ENCODE peak calls at places on chromosomes 11 and 22, in six cellular contexts. One of them, this sample, is unnamed.

GRCh38 chr11:27909386-27909785 is 198.6 kb downstream of the KIF18A start:
- DNase-seq in tibial artery: no peak
- DNase-seq in activated CD4-positive, alpha-beta T cell treated with anti-CD3 and anti-CD28 coated beads, Interleukin-2, amount 10 ng/mL, durations not matched to agents 7 days and 5 days: no peak
- DNase-seq in choroid plexus epithelial cell: no peak
- DNase-seq in germinal center: no peak
- DNase-seq in stimulated activated CD4-positive, alpha-beta T cell treated with anti-CD3 and anti-CD28 coated beads, TNF-alpha, amount 100 ng/mL, for 1 hour: no peak
- DNase-seq in this sample: no peak

GRCh38 chr11:96052921-96053631 is 129.2 kb upstream of the MTMR2 start:
- DNase-seq in tibial artery: no peak
- DNase-seq in activated CD4-positive, alpha-beta T cell treated with anti-CD3 and anti-CD28 coated beads, Interleukin-2, amount 10 ng/mL, durations not matched to agents 7 days and 5 days: no peak
- DNase-seq in choroid plexus epithelial cell: peak; percentile 53
- DNase-seq in germinal center: no peak
- DNase-seq in stimulated activated CD4-positive, alpha-beta T cell treated with anti-CD3 and anti-CD28 coated beads, TNF-alpha, amount 100 ng/mL, for 1 hour: no peak
- DNase-seq in this sample: no peak

GRCh38 chr11:111429066-111429506 is 50.0 kb upstream of the POU2AF1 start:
- DNase-seq in tibial artery: peak; percentile 74
- DNase-seq in activated CD4-positive, alpha-beta T cell treated with anti-CD3 and anti-CD28 coated beads, Interleukin-2, amount 10 ng/mL, durations not matched to agents 7 days and 5 days: peak; percentile 76
- DNase-seq in choroid plexus epithelial cell: peak; percentile 74
- DNase-seq in germinal center: peak; percentile 52
- DNase-seq in stimulated activated CD4-positive, alpha-beta T cell treated with anti-CD3 and anti-CD28 coated beads, TNF-alpha, amount 100 ng/mL, for 1 hour: peak; percentile 32
- DNase-seq in this sample: peak; percentile 47

GRCh38 chr11:74720596-74721478 is 10.4 kb downstream of the CHRDL2 start:
- DNase-seq in tibial artery: peak; percentile 82
- DNase-seq in activated CD4-positive, alpha-beta T cell treated with anti-CD3 and anti-CD28 coated beads, Interleukin-2, amount 10 ng/mL, durations not matched to agents 7 days and 5 days: no peak
- DNase-seq in choroid plexus epithelial cell: peak; percentile 30
- DNase-seq in germinal center: no peak
- DNase-seq in stimulated activated CD4-positive, alpha-beta T cell treated with anti-CD3 and anti-CD28 coated beads, TNF-alpha, amount 100 ng/mL, for 1 hour: no peak
- DNase-seq in this sample: no peak

GRCh38 chr22:20076627-20077172 is 3.3 kb upstream of the DGCR8 start:
- DNase-seq in tibial artery: no peak
- DNase-seq in activated CD4-positive, alpha-beta T cell treated with anti-CD3 and anti-CD28 coated beads, Interleukin-2, amount 10 ng/mL, durations not matched to agents 7 days and 5 days: no peak
- DNase-seq in choroid plexus epithelial cell: no peak
- DNase-seq in germinal center: no peak
- DNase-seq in stimulated activated CD4-positive, alpha-beta T cell treated with anti-CD3 and anti-CD28 coated beads, TNF-alpha, amount 100 ng/mL, for 1 hour: no peak
- DNase-seq in this sample: no peak

GRCh38 chr11:120792306-120792705 is 231.6 kb upstream of the TBCEL start:
- DNase-seq in tibial artery: peak; percentile 0
- DNase-seq in activated CD4-positive, alpha-beta T cell treated with anti-CD3 and anti-CD28 coated beads, Interleukin-2, amount 10 ng/mL, durations not matched to agents 7 days and 5 days: no peak
- DNase-seq in choroid plexus epithelial cell: no peak
- DNase-seq in germinal center: no peak
- DNase-seq in stimulated activated CD4-positive, alpha-beta T cell treated with anti-CD3 and anti-CD28 coated beads, TNF-alpha, amount 100 ng/mL, for 1 hour: no peak
- DNase-seq in this sample: peak; percentile 10

GRCh38 chr11:76663912-76664440 is 6.6 kb downstream of the LRRC32 start:
- DNase-seq in tibial artery: peak; percentile 34
- DNase-seq in activated CD4-positive, alpha-beta T cell treated with anti-CD3 and anti-CD28 coated beads, Interleukin-2, amount 10 ng/mL, durations not matched to agents 7 days and 5 days: no peak
- DNase-seq in choroid plexus epithelial cell: no peak
- DNase-seq in germinal center: no peak
- DNase-seq in stimulated activated CD4-positive, alpha-beta T cell treated with anti-CD3 and anti-CD28 coated beads, TNF-alpha, amount 100 ng/mL, for 1 hour: no peak
- DNase-seq in this sample: no peak

GRCh38 chr11:109037856-109038780 is 373.2 kb downstream of the DDX10 start:
- DNase-seq in tibial artery: no peak
- DNase-seq in activated CD4-positive, alpha-beta T cell treated with anti-CD3 and anti-CD28 coated beads, Interleukin-2, amount 10 ng/mL, durations not matched to agents 7 days and 5 days: no peak
- DNase-seq in choroid plexus epithelial cell: peak; percentile 54
- DNase-seq in germinal center: no peak
- DNase-seq in stimulated activated CD4-positive, alpha-beta T cell treated with anti-CD3 and anti-CD28 coated beads, TNF-alpha, amount 100 ng/mL, for 1 hour: no peak
- DNase-seq in this sample: no peak

GRCh38 chr22:36610056-36610455 is 81.1 kb upstream of the EIF3D start:
- DNase-seq in tibial artery: no peak
- DNase-seq in activated CD4-positive, alpha-beta T cell treated with anti-CD3 and anti-CD28 coated beads, Interleukin-2, amount 10 ng/mL, durations not matched to agents 7 days and 5 days: no peak
- DNase-seq in choroid plexus epithelial cell: no peak
- DNase-seq in germinal center: no peak
- DNase-seq in stimulated activated CD4-positive, alpha-beta T cell treated with anti-CD3 and anti-CD28 coated beads, TNF-alpha, amount 100 ng/mL, for 1 hour: no peak
- DNase-seq in this sample: no peak

GRCh38 chr11:31096191-31096590 is 273.3 kb downstream of the DCDC1 start:
- DNase-seq in tibial artery: no peak
- DNase-seq in activated CD4-positive, alpha-beta T cell treated with anti-CD3 and anti-CD28 coated beads, Interleukin-2, amount 10 ng/mL, durations not matched to agents 7 days and 5 days: no peak
- DNase-seq in choroid plexus epithelial cell: no peak
- DNase-seq in germinal center: no peak
- DNase-seq in stimulated activated CD4-positive, alpha-beta T cell treated with anti-CD3 and anti-CD28 coated beads, TNF-alpha, amount 100 ng/mL, for 1 hour: no peak
- DNase-seq in this sample: no peak

GRCh38 chr11:125443767-125444311 is 52.2 kb downstream of the FEZ1 start:
- DNase-seq in tibial artery: no peak
- DNase-seq in activated CD4-positive, alpha-beta T cell treated with anti-CD3 and anti-CD28 coated beads, Interleukin-2, amount 10 ng/mL, durations not matched to agents 7 days and 5 days: no peak
- DNase-seq in choroid plexus epithelial cell: no peak
- DNase-seq in germinal center: no peak
- DNase-seq in stimulated activated CD4-positive, alpha-beta T cell treated with anti-CD3 and anti-CD28 coated beads, TNF-alpha, amount 100 ng/mL, for 1 hour: no peak
- DNase-seq in this sample: no peak

GRCh38 chr11:2902784-2903671 is 17.5 kb upstream of the CDKN1C start:
- DNase-seq in tibial artery: no peak
- DNase-seq in activated CD4-positive, alpha-beta T cell treated with anti-CD3 and anti-CD28 coated beads, Interleukin-2, amount 10 ng/mL, durations not matched to agents 7 days and 5 days: no peak
- DNase-seq in choroid plexus epithelial cell: no peak
- DNase-seq in germinal center: no peak
- DNase-seq in stimulated activated CD4-positive, alpha-beta T cell treated with anti-CD3 and anti-CD28 coated beads, TNF-alpha, amount 100 ng/mL, for 1 hour: no peak
- DNase-seq in this sample: no peak

GRCh38 chr11:35040221-35040942 is 98.6 kb upstream of the CD44 start:
- DNase-seq in tibial artery: no peak
- DNase-seq in activated CD4-positive, alpha-beta T cell treated with anti-CD3 and anti-CD28 coated beads, Interleukin-2, amount 10 ng/mL, durations not matched to agents 7 days and 5 days: peak; percentile 77
- DNase-seq in choroid plexus epithelial cell: peak; percentile 88
- DNase-seq in germinal center: peak; percentile 40
- DNase-seq in stimulated activated CD4-positive, alpha-beta T cell treated with anti-CD3 and anti-CD28 coated beads, TNF-alpha, amount 100 ng/mL, for 1 hour: no peak
- DNase-seq in this sample: no peak

GRCh38 chr11:132408877-132409276 is 1038.5 kb downstream of the NTM start:
- DNase-seq in tibial artery: no peak
- DNase-seq in activated CD4-positive, alpha-beta T cell treated with anti-CD3 and anti-CD28 coated beads, Interleukin-2, amount 10 ng/mL, durations not matched to agents 7 days and 5 days: no peak
- DNase-seq in choroid plexus epithelial cell: no peak
- DNase-seq in germinal center: no peak
- DNase-seq in stimulated activated CD4-positive, alpha-beta T cell treated with anti-CD3 and anti-CD28 coated beads, TNF-alpha, amount 100 ng/mL, for 1 hour: no peak
- DNase-seq in this sample: peak; percentile 79

GRCh38 chr11:77512092-77512491 is 38.2 kb upstream of the PAK1 start:
- DNase-seq in tibial artery: no peak
- DNase-seq in activated CD4-positive, alpha-beta T cell treated with anti-CD3 and anti-CD28 coated beads, Interleukin-2, amount 10 ng/mL, durations not matched to agents 7 days and 5 days: no peak
- DNase-seq in choroid plexus epithelial cell: no peak
- DNase-seq in germinal center: no peak
- DNase-seq in stimulated activated CD4-positive, alpha-beta T cell treated with anti-CD3 and anti-CD28 coated beads, TNF-alpha, amount 100 ng/mL, for 1 hour: no peak
- DNase-seq in this sample: no peak

GRCh38 chr22:30212363-30212995 is 34.1 kb downstream of the LIF start:
- DNase-seq in tibial artery: peak; percentile 79
- DNase-seq in activated CD4-positive, alpha-beta T cell treated with anti-CD3 and anti-CD28 coated beads, Interleukin-2, amount 10 ng/mL, durations not matched to agents 7 days and 5 days: no peak
- DNase-seq in choroid plexus epithelial cell: peak; percentile 97
- DNase-seq in germinal center: no peak
- DNase-seq in stimulated activated CD4-positive, alpha-beta T cell treated with anti-CD3 and anti-CD28 coated beads, TNF-alpha, amount 100 ng/mL, for 1 hour: no peak
- DNase-seq in this sample: no peak

GRCh38 chr11:106540001-106540400 is 462.5 kb downstream of the AASDHPPT start:
- DNase-seq in tibial artery: no peak
- DNase-seq in activated CD4-positive, alpha-beta T cell treated with anti-CD3 and anti-CD28 coated beads, Interleukin-2, amount 10 ng/mL, durations not matched to agents 7 days and 5 days: no peak
- DNase-seq in choroid plexus epithelial cell: no peak
- DNase-seq in germinal center: no peak
- DNase-seq in stimulated activated CD4-positive, alpha-beta T cell treated with anti-CD3 and anti-CD28 coated beads, TNF-alpha, amount 100 ng/mL, for 1 hour: no peak
- DNase-seq in this sample: no peak

GRCh38 chr22:50186789-50187523 is 1.2 kb downstream of the TRABD start:
- DNase-seq in tibial artery: no peak
- DNase-seq in activated CD4-positive, alpha-beta T cell treated with anti-CD3 and anti-CD28 coated beads, Interleukin-2, amount 10 ng/mL, durations not matched to agents 7 days and 5 days: no peak
- DNase-seq in choroid plexus epithelial cell: peak; percentile 35
- DNase-seq in germinal center: no peak
- DNase-seq in stimulated activated CD4-positive, alpha-beta T cell treated with anti-CD3 and anti-CD28 coated beads, TNF-alpha, amount 100 ng/mL, for 1 hour: no peak
- DNase-seq in this sample: no peak

GRCh38 chr22:38327396-38327795 is 10.2 kb upstream of the CSNK1E start:
- DNase-seq in tibial artery: no peak
- DNase-seq in activated CD4-positive, alpha-beta T cell treated with anti-CD3 and anti-CD28 coated beads, Interleukin-2, amount 10 ng/mL, durations not matched to agents 7 days and 5 days: no peak
- DNase-seq in choroid plexus epithelial cell: no peak
- DNase-seq in germinal center: no peak
- DNase-seq in stimulated activated CD4-positive, alpha-beta T cell treated with anti-CD3 and anti-CD28 coated beads, TNF-alpha, amount 100 ng/mL, for 1 hour: no peak
- DNase-seq in this sample: no peak

GRCh38 chr11:131246156-131246555 is 124.3 kb upstream of the NTM start:
- DNase-seq in tibial artery: no peak
- DNase-seq in activated CD4-positive, alpha-beta T cell treated with anti-CD3 and anti-CD28 coated beads, Interleukin-2, amount 10 ng/mL, durations not matched to agents 7 days and 5 days: no peak
- DNase-seq in choroid plexus epithelial cell: no peak
- DNase-seq in germinal center: no peak
- DNase-seq in stimulated activated CD4-positive, alpha-beta T cell treated with anti-CD3 and anti-CD28 coated beads, TNF-alpha, amount 100 ng/mL, for 1 hour: no peak
- DNase-seq in this sample: peak; percentile 31

This sample was measured in NCI-H1105 treated with DMSO at 0.1 percent for 48 hours.